ENCODE peak calls at places on chromosome 7, in ten cellular contexts. One of them, this sample, is unnamed.

GRCh38 chr7:76356823-76357222 is 2.0 kb downstream of the YWHAG start:
- DNase-seq in neural crest cell: no peak
- DNase-seq in CD4-positive, alpha-beta T cell: no peak
- DNase-seq in skeletal muscle cell: no peak
- DNase-seq in NCI-H2029 treated with DMSO at 0.1 percent for 48 hours: peak; percentile 8
- DNase-seq in AG08395: no peak
- DNase-seq in EH: peak; percentile 46
- DNase-seq in T-helper 9 cell: no peak
- DNase-seq in NCI-H1105 treated with DMSO at 0.1 percent for 48 hours: peak; percentile 80
- DNase-seq in NCI-H510A treated with DMSO at 0.1 percent for 48 hours: no peak
- DNase-seq in this sample: peak; percentile 68

GRCh38 chr7:55307123-55307916 is 57.8 kb upstream of the LANCL2 start:
- DNase-seq in NCI-H510A treated with DMSO at 0.1 percent for 48 hours: no peak
- DNase-seq in EH: peak; percentile 41
- DNase-seq in NCI-H1105 treated with DMSO at 0.1 percent for 48 hours: no peak
- DNase-seq in NCI-H2029 treated with DMSO at 0.1 percent for 48 hours: no peak
- DNase-seq in AG08395: no peak
- DNase-seq in skeletal muscle cell: no peak
- DNase-seq in T-helper 9 cell: no peak
- DNase-seq in CD4-positive, alpha-beta T cell: no peak
- DNase-seq in neural crest cell: no peak
- DNase-seq in this sample: peak; percentile 14

GRCh38 chr7:64637521-64638445 is 28.1 kb upstream of the ZNF107 start:
- DNase-seq in NCI-H1105 treated with DMSO at 0.1 percent for 48 hours: no peak
- DNase-seq in CD4-positive, alpha-beta T cell: no peak
- DNase-seq in neural crest cell: no peak
- DNase-seq in NCI-H2029 treated with DMSO at 0.1 percent for 48 hours: no peak
- DNase-seq in skeletal muscle cell: no peak
- DNase-seq in NCI-H510A treated with DMSO at 0.1 percent for 48 hours: no peak
- DNase-seq in AG08395: no peak
- DNase-seq in T-helper 9 cell: no peak
- DNase-seq in EH: no peak
- DNase-seq in this sample: no peak

GRCh38 chr7:101510297-101510696 is 118.8 kb downstream of the MYL10 start:
- DNase-seq in CD4-positive, alpha-beta T cell: no peak
- DNase-seq in NCI-H2029 treated with DMSO at 0.1 percent for 48 hours: no peak
- DNase-seq in neural crest cell: no peak
- DNase-seq in NCI-H510A treated with DMSO at 0.1 percent for 48 hours: no peak
- DNase-seq in NCI-H1105 treated with DMSO at 0.1 percent for 48 hours: no peak
- DNase-seq in EH: no peak
- DNase-seq in T-helper 9 cell: no peak
- DNase-seq in skeletal muscle cell: no peak
- DNase-seq in AG08395: no peak
- DNase-seq in this sample: no peak

GRCh38 chr7:18086165-18087030 is 58.8 kb upstream of the PRPS1L1 start:
- DNase-seq in neural crest cell: peak; percentile 12
- DNase-seq in NCI-H510A treated with DMSO at 0.1 percent for 48 hours: peak; percentile 57
- DNase-seq in NCI-H2029 treated with DMSO at 0.1 percent for 48 hours: no peak
- DNase-seq in T-helper 9 cell: no peak
- DNase-seq in CD4-positive, alpha-beta T cell: no peak
- DNase-seq in NCI-H1105 treated with DMSO at 0.1 percent for 48 hours: peak; percentile 68
- DNase-seq in EH: peak; percentile 27
- DNase-seq in AG08395: peak; percentile 5
- DNase-seq in skeletal muscle cell: no peak
- DNase-seq in this sample: peak; percentile 71

GRCh38 chr7:38006559-38006958 is 86.1 kb downstream of the EPDR1 start:
- DNase-seq in EH: no peak
- DNase-seq in CD4-positive, alpha-beta T cell: no peak
- DNase-seq in skeletal muscle cell: no peak
- DNase-seq in neural crest cell: no peak
- DNase-seq in NCI-H2029 treated with DMSO at 0.1 percent for 48 hours: no peak
- DNase-seq in AG08395: no peak
- DNase-seq in T-helper 9 cell: no peak
- DNase-seq in NCI-H510A treated with DMSO at 0.1 percent for 48 hours: no peak
- DNase-seq in NCI-H1105 treated with DMSO at 0.1 percent for 48 hours: no peak
- DNase-seq in this sample: no peak

GRCh38 chr7:132125872-132126595 is 450.2 kb downstream of the PLXNA4 start:
- DNase-seq in AG08395: no peak
- DNase-seq in NCI-H510A treated with DMSO at 0.1 percent for 48 hours: no peak
- DNase-seq in NCI-H1105 treated with DMSO at 0.1 percent for 48 hours: no peak
- DNase-seq in neural crest cell: no peak
- DNase-seq in CD4-positive, alpha-beta T cell: no peak
- DNase-seq in EH: no peak
- DNase-seq in skeletal muscle cell: no peak
- DNase-seq in NCI-H2029 treated with DMSO at 0.1 percent for 48 hours: no peak
- DNase-seq in T-helper 9 cell: no peak
- DNase-seq in this sample: no peak

GRCh38 chr7:27192546-27193334 is 7.2 kb downstream of the HOXA13 start:
- DNase-seq in EH: peak; percentile 90
- DNase-seq in CD4-positive, alpha-beta T cell: no peak
- DNase-seq in T-helper 9 cell: no peak
- DNase-seq in NCI-H1105 treated with DMSO at 0.1 percent for 48 hours: no peak
- DNase-seq in neural crest cell: no peak
- DNase-seq in NCI-H510A treated with DMSO at 0.1 percent for 48 hours: no peak
- DNase-seq in skeletal muscle cell: no peak
- DNase-seq in AG08395: no peak
- DNase-seq in NCI-H2029 treated with DMSO at 0.1 percent for 48 hours: no peak
- DNase-seq in this sample: peak; percentile 44